ENCODE peak calls at places on chromosomes 6 and 20, in six cellular contexts. One of them, this sample, is unnamed.

GRCh38 chr6:14966902-14967711 is 278.8 kb upstream of the JARID2 start:
- DNase-seq in NCI-H1105: no peak
- DNase-seq in RPMI7951: no peak
- DNase-seq in Kasumi-1: no peak
- DNase-seq in T follicular helper cell: no peak
- DNase-seq in upper lobe of left lung: no peak
- DNase-seq in this sample: no peak

GRCh38 chr6:134795696-134796095 is 154.2 kb downstream of the ALDH8A1 start:
- DNase-seq in NCI-H1105: no peak
- DNase-seq in upper lobe of left lung: no peak
- DNase-seq in Kasumi-1: no peak
- DNase-seq in T follicular helper cell: no peak
- DNase-seq in RPMI7951: no peak
- DNase-seq in this sample: no peak

GRCh38 chr6:163570579-163571231 is 156.2 kb downstream of the QKI start:
- DNase-seq in RPMI7951: no peak
- DNase-seq in Kasumi-1: no peak
- DNase-seq in T follicular helper cell: no peak
- DNase-seq in upper lobe of left lung: no peak
- DNase-seq in NCI-H1105: no peak
- DNase-seq in this sample: no peak

GRCh38 chr20:755931-756330 is 12.4 kb downstream of the SLC52A3 start:
- DNase-seq in T follicular helper cell: no peak
- DNase-seq in upper lobe of left lung: no peak
- DNase-seq in RPMI7951: no peak
- DNase-seq in Kasumi-1: no peak
- DNase-seq in NCI-H1105: no peak
- DNase-seq in this sample: no peak

GRCh38 chr6:100155141-100155540 is 161.1 kb upstream of the MCHR2 start:
- DNase-seq in T follicular helper cell: no peak
- DNase-seq in NCI-H1105: no peak
- DNase-seq in Kasumi-1: no peak
- DNase-seq in RPMI7951: no peak
- DNase-seq in upper lobe of left lung: no peak
- DNase-seq in this sample: no peak

GRCh38 chr20:4812641-4813075 is 90.9 kb downstream of the PRND start:
- DNase-seq in Kasumi-1: no peak
- DNase-seq in RPMI7951: no peak
- DNase-seq in upper lobe of left lung: no peak
- DNase-seq in T follicular helper cell: no peak
- DNase-seq in NCI-H1105: no peak
- DNase-seq in this sample: no peak

GRCh38 chr20:50762435-50763201 is 31.2 kb downstream of the PARD6B start:
- DNase-seq in T follicular helper cell: no peak
- DNase-seq in upper lobe of left lung: no peak
- DNase-seq in NCI-H1105: no peak
- DNase-seq in RPMI7951: peak; percentile 90
- DNase-seq in Kasumi-1: no peak
- DNase-seq in this sample: peak; percentile 92

GRCh38 chr6:118586741-118587485 is 38.8 kb downstream of the PLN start:
- DNase-seq in RPMI7951: no peak
- DNase-seq in Kasumi-1: no peak
- DNase-seq in NCI-H1105: no peak
- DNase-seq in T follicular helper cell: no peak
- DNase-seq in upper lobe of left lung: no peak
- DNase-seq in this sample: no peak

GRCh38 chr6:15843764-15844163 is 180.9 kb upstream of the DTNBP1 start:
- DNase-seq in Kasumi-1: no peak
- DNase-seq in NCI-H1105: no peak
- DNase-seq in RPMI7951: no peak
- DNase-seq in upper lobe of left lung: no peak
- DNase-seq in T follicular helper cell: no peak
- DNase-seq in this sample: no peak

GRCh38 chr6:105968955-105969333 is 117.2 kb upstream of the PRDM1 start:
- DNase-seq in RPMI7951: no peak
- DNase-seq in T follicular helper cell: no peak
- DNase-seq in upper lobe of left lung: no peak
- DNase-seq in Kasumi-1: no peak
- DNase-seq in NCI-H1105: no peak
- DNase-seq in this sample: no peak

GRCh38 chr6:29014729-29015608 is 9.9 kb upstream of the ZNF311 start:
- DNase-seq in RPMI7951: peak; percentile 62
- DNase-seq in upper lobe of left lung: peak; percentile 80
- DNase-seq in T follicular helper cell: no peak
- DNase-seq in NCI-H1105: no peak
- DNase-seq in Kasumi-1: no peak
- DNase-seq in this sample: no peak

GRCh38 chr6:106613590-106613989 is 15.7 kb downstream of the RTN4IP1 start:
- DNase-seq in Kasumi-1: no peak
- DNase-seq in RPMI7951: no peak
- DNase-seq in NCI-H1105: no peak
- DNase-seq in T follicular helper cell: no peak
- DNase-seq in upper lobe of left lung: no peak
- DNase-seq in this sample: no peak

GRCh38 chr20:47989957-47990356 is 204.7 kb upstream of the SULF2 start:
- DNase-seq in upper lobe of left lung: no peak
- DNase-seq in RPMI7951: peak; percentile 42
- DNase-seq in Kasumi-1: no peak
- DNase-seq in NCI-H1105: peak; percentile 37
- DNase-seq in T follicular helper cell: no peak
- DNase-seq in this sample: peak; percentile 16

GRCh38 chr6:157823523-157824370 is 701 bp downstream of the SNX9 start:
- DNase-seq in RPMI7951: peak; percentile 42
- DNase-seq in NCI-H1105: no peak
- DNase-seq in Kasumi-1: peak; percentile 35
- DNase-seq in T follicular helper cell: peak; percentile 72
- DNase-seq in upper lobe of left lung: peak; percentile 89
- DNase-seq in this sample: no peak

GRCh38 chr6:154169193-154169847 is 130.3 kb downstream of the OPRM1 start:
- DNase-seq in T follicular helper cell: no peak
- DNase-seq in Kasumi-1: peak; percentile 36
- DNase-seq in RPMI7951: peak; percentile 51
- DNase-seq in upper lobe of left lung: no peak
- DNase-seq in NCI-H1105: no peak
- DNase-seq in this sample: no peak

GRCh38 chr20:47544852-47545251 is 43.2 kb downstream of the NCOA3 start:
- DNase-seq in RPMI7951: no peak
- DNase-seq in NCI-H1105: no peak
- DNase-seq in Kasumi-1: no peak
- DNase-seq in T follicular helper cell: no peak
- DNase-seq in upper lobe of left lung: no peak
- DNase-seq in this sample: no peak

GRCh38 chr6:156991971-156992370 is 214.8 kb downstream of the ARID1B start:
- DNase-seq in NCI-H1105: no peak
- DNase-seq in Kasumi-1: no peak
- DNase-seq in RPMI7951: no peak
- DNase-seq in T follicular helper cell: no peak
- DNase-seq in upper lobe of left lung: no peak
- DNase-seq in this sample: no peak

GRCh38 chr6:5765141-5765760 is 241.5 kb downstream of the NRN1 start:
- DNase-seq in upper lobe of left lung: no peak
- DNase-seq in Kasumi-1: no peak
- DNase-seq in NCI-H1105: no peak
- DNase-seq in T follicular helper cell: no peak
- DNase-seq in RPMI7951: no peak
- DNase-seq in this sample: no peak

GRCh38 chr6:75012018-75012417 is 193.8 kb downstream of the COL12A1 start:
- DNase-seq in upper lobe of left lung: no peak
- DNase-seq in RPMI7951: no peak
- DNase-seq in Kasumi-1: no peak
- DNase-seq in T follicular helper cell: no peak
- DNase-seq in NCI-H1105: no peak
- DNase-seq in this sample: no peak

GRCh38 chr6:156809034-156809433 is 31.9 kb downstream of the ARID1B start:
- DNase-seq in T follicular helper cell: no peak
- DNase-seq in RPMI7951: peak; percentile 62
- DNase-seq in upper lobe of left lung: no peak
- DNase-seq in Kasumi-1: peak; percentile 30
- DNase-seq in NCI-H1105: no peak
- DNase-seq in this sample: no peak

GRCh38 chr6:139577124-139577800 is 202.8 kb upstream of the CITED2 start:
- DNase-seq in upper lobe of left lung: no peak
- DNase-seq in T follicular helper cell: no peak
- DNase-seq in RPMI7951: no peak
- DNase-seq in Kasumi-1: no peak
- DNase-seq in NCI-H1105: no peak
- DNase-seq in this sample: no peak

GRCh38 chr6:129683606-129684322 is 26.2 kb downstream of the ARHGAP18 start:
- DNase-seq in NCI-H1105: no peak
- DNase-seq in Kasumi-1: peak; percentile 99
- DNase-seq in T follicular helper cell: peak; percentile 65
- DNase-seq in upper lobe of left lung: no peak
- DNase-seq in RPMI7951: peak; percentile 99
- DNase-seq in this sample: no peak

GRCh38 chr6:25590986-25591385 is 61.0 kb upstream of the SCGN start:
- DNase-seq in Kasumi-1: no peak
- DNase-seq in NCI-H1105: peak; percentile 79
- DNase-seq in upper lobe of left lung: no peak
- DNase-seq in T follicular helper cell: no peak
- DNase-seq in RPMI7951: no peak
- DNase-seq in this sample: peak; percentile 61

GRCh38 chr20:6416371-6416770 is 293.5 kb upstream of the FERMT1 start:
- DNase-seq in upper lobe of left lung: no peak
- DNase-seq in T follicular helper cell: no peak
- DNase-seq in RPMI7951: no peak
- DNase-seq in Kasumi-1: no peak
- DNase-seq in NCI-H1105: no peak
- DNase-seq in this sample: no peak

This sample was measured in NCI-H1092.